ENCODE peak calls at places on chromosomes 12 and 14, in seven cellular contexts. G is HCT116, D is HepG2, H is H1, N is K562, L is GM12878, I is SK-N-SH. A is an unnamed sample.
A peak's percentile ranks its signal among the peaks of the same experiment; 100 is the strongest.

GRCh38 chr12:85825751-85826150 is 10.5 kb downstream of the RASSF9 start:
- DNase-seq in D (no peak), G (no peak), I (no peak), H (no peak), N (no peak), L (no peak), A (no peak)

GRCh38 chr14:29339491-29339890 is 572.9 kb downstream of the FOXG1 start:
- DNase-seq in N (no peak), L (no peak), H (no peak), D (no peak), G (no peak), I (no peak), A (no peak)

GRCh38 chr14:85594217-85594616 is 64.3 kb downstream of the FLRT2 start:
- DNase-seq in I (no peak), L (no peak), N (no peak), G (no peak), D (no peak), H (no peak), A (no peak)

GRCh38 chr14:75456069-75457023 is 28.5 kb downstream of the JDP2 start:
- DNase-seq in N (no peak), G (no peak), L (no peak), H (no peak), I (no peak), D (no peak), A (no peak)

GRCh38 chr14:73764881-73765280 is 50.7 kb upstream of the PNMA1 start:
- DNase-seq in L (no peak), N (no peak), G (no peak), D (no peak), H (no peak), I (no peak), A (no peak)

GRCh38 chr12:88108021-88108420 is 33.9 kb downstream of the CEP290 start:
- DNase-seq in I (no peak), N (no peak), D (no peak), L (no peak), H (no peak), G (no peak), A (no peak)

GRCh38 chr14:54730156-54730961 is 163.4 kb downstream of the SAMD4A start:
- DNase-seq in I (peak; percentile 19), G (no peak), N (peak; percentile 64), H (no peak), L (peak; percentile 94), D (no peak), A (no peak)

GRCh38 chr12:109098142-109098652 is 800 bp downstream of the UNG start:
- DNase-seq in G (no peak), H (no peak), I (no peak), D (no peak), N (no peak), L (no peak), A (no peak)

GRCh38 chr14:105537580-105538474 is 11.4 kb downstream of the TMEM121 start:
- DNase-seq in D (no peak), N (peak; percentile 60), H (no peak), L (no peak), I (peak; percentile 95), G (no peak), A (no peak)

GRCh38 chr14:37279818-37280217 is 82.1 kb downstream of the MIPOL1 start:
- DNase-seq in N (no peak), I (no peak), G (no peak), D (no peak), H (no peak), L (no peak), A (no peak)

GRCh38 chr14:91904483-91904882 is 37.1 kb upstream of the TC2N start:
- DNase-seq in G (no peak), L (no peak), N (no peak), I (no peak), H (no peak), D (no peak), A (no peak)

GRCh38 chr12:26471560-26471959 is 276.2 kb downstream of the SSPN start:
- DNase-seq in I (no peak), H (no peak), G (no peak), N (no peak), L (peak; percentile 82), D (no peak), A (no peak)

GRCh38 chr12:64670856-64671639 is 60.8 kb downstream of the RASSF3 start:
- DNase-seq in D (no peak), L (no peak), I (no peak), N (peak; percentile 48), H (no peak), G (peak; percentile 59), A (no peak)

GRCh38 chr14:71610149-71610548 is 322.1 kb upstream of the RGS6 start:
- DNase-seq in D (no peak), H (no peak), I (no peak), L (no peak), G (no peak), N (no peak), A (no peak)

DNA sequence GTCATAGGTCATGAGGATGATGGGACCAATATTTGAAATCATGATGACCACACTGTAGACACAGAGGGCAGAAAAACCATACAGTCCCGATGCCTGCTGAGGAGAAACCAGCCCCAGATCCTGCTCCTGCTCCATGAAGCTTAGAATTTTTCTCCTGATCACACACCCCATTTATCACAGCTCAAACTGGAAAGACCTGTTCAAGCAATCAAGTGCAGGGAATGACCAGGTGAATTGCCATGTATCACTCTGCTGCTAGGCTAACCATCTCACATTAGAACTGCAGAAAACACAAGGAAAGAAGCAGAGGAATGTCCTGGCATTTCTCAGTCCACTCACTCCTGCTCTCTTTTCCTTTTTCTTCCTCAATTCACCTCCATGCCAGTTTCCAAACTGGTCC is 18.1 kb downstream of the MANSC1 start:
- DNase-seq in D (no peak), G (no peak), L (no peak), N (no peak), I (no peak), H (no peak), A (no peak)
- TF ChIP-seq YY1 in D (no peak), G (no peak), L (no peak), N (no peak), I (no peak), H (no peak), A (no peak)

DNA sequence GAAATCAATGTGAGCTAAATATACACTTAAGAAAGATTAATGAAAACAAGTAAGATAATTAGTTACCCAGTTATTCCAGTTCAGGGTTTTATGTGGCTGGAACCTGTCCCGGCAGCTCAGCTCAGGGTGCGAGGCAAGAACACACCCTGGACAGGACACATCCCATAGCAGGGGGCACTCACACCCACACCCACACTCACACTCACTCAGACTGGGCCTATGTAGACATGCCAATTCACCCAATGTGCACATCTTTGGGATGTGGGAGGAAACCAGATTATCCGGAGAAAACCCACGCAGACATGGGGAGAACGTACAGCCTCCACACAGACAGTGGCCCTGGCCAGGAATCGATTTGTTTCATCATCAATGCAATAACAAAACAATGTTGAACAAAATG is 66.0 kb upstream of the TMCC3 start:
- DNase-seq in H (no peak), G (no peak), N (no peak), I (no peak), L (no peak), D (no peak), A (no peak)
- TF ChIP-seq YY1 in H (no peak), G (no peak), N (no peak), I (no peak), L (no peak), D (no peak), A (no peak)

GRCh38 chr14:78754059-78754458 is 583.9 kb downstream of the NRXN3 start:
- DNase-seq in I (no peak), H (no peak), D (no peak), G (no peak), L (no peak), N (no peak), A (no peak)
- TF ChIP-seq YY1 in I (no peak), H (no peak), D (no peak), G (no peak), L (no peak), N (no peak), A (no peak)

GRCh38 chr12:115636546-115636945 is 640.9 kb downstream of the MED13L start:
- DNase-seq in D (no peak), N (no peak), L (no peak), G (no peak), H (no peak), I (no peak), A (no peak)

GRCh38 chr12:115630133-115630532 is 647.4 kb downstream of the MED13L start:
- DNase-seq in H (no peak), N (no peak), I (no peak), G (no peak), L (no peak), D (no peak), A (no peak)

DNA sequence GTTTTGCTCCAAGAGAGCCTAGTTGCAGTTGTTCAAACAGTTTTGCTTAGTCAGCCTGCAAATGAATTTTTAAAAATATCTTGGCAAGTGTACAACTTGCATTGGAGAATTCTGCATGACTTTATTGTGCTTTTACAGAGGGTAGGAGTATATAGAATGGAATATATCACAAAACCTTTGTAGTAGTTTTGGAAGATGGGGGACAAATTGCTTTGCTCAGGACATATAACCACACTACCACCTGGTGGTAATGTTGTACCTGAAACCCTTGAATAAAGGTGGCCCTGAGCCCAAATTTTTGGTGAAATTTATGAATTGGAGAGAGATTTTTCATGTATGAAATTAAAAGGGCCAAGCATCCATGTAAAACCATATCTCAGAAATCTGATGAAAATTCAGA is 645.2 kb downstream of the MED13L start:
- DNase-seq in I (no peak), N (no peak), L (no peak), H (no peak), D (no peak), G (no peak), A (no peak)
- TF ChIP-seq YY1 in I (no peak), N (no peak), L (no peak), H (no peak), D (no peak), G (no peak), A (no peak)

GRCh38 chr14:102154121-102154520 is 14.4 kb downstream of the WDR20 start:
- DNase-seq in D (no peak), L (no peak), I (no peak), G (no peak), H (no peak), N (no peak), A (no peak)

GRCh38 chr14:102158797-102159196 is 19.1 kb downstream of the WDR20 start:
- DNase-seq in G (no peak), L (no peak), H (no peak), N (no peak), D (no peak), I (no peak), A (no peak)

GRCh38 chr14:102150636-102151195 is 11.0 kb downstream of the WDR20 start:
- DNase-seq in L (no peak), N (peak; percentile 56), G (no peak), H (no peak), I (no peak), D (peak; percentile 43), A (no peak)

GRCh38 chr14:102157346-102157745 is 17.6 kb downstream of the WDR20 start:
- DNase-seq in G (no peak), H (no peak), L (no peak), I (no peak), D (no peak), N (no peak), A (no peak)

DNA sequence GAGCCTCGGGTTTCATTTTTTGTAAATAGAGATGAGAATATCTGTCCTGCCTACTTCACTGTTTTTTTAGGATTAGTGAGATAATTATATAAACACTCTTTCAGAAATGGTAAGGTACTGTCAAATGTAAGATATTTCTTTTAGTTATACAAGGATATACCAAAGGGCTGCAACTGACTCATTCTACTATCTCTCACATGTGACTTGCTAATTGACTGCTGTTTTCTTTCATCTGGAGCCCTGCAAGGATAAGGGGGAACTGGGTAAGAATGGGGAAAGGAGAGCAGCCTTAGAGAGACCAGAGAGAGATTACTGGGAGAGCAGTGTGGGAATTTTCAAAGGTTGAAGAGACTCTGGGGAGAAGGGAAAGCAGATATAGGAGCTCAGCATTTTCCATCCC is 15.5 kb downstream of the WDR20 start:
- DNase-seq in I (peak; percentile 42), L (no peak), N (peak; percentile 24), H (no peak), G (no peak), D (peak; percentile 11), A (no peak)
- TF ChIP-seq YY1 in I (no peak), L (no peak), N (no peak), H (no peak), G (no peak), D (no peak), A (no peak)

A was measured in NT2/D1.